ENCODE peak calls at places on chromosomes 5 and 9, in nine cellular contexts. H is GM12865; M is SK-N-DZ; C is RWPE1; K is fibroblast of mammary gland; F is EL; W is activated CD8-positive, alpha-beta memory T cell treated with anti-CD3 and anti-CD28 coated beads, Interleukin-2, amount 50 U/mL, for 4 hours; N is stimulated activated CD4-positive, alpha-beta T cell treated with anti-CD3 and anti-CD28 coated beads, Interleukin-2, amount 100 ng/mL, for 24 hours; I is endodermal cell. B is an unnamed sample.

GRCh38 chr5:102561894-102562760 is 63.3 kb upstream of the SLCO6A1 start:
- DNase-seq in H (peak), M (peak), C (no peak), K (peak), F (peak), W (no peak), N (peak), I (peak), B (peak)

GRCh38 chr9:121344062-121344696 is 25.9 kb downstream of the STOM start:
- DNase-seq in H (no peak), M (no peak), C (no peak), K (no peak), F (no peak), W (no peak), N (no peak), I (no peak), B (no peak)

GRCh38 chr5:134466241-134467069 is 54.8 kb upstream of the CDKN2AIPNL start:
- DNase-seq in H (peak), M (peak), C (peak), K (peak), F (peak), W (peak), N (peak), I (peak), B (no peak)

GRCh38 chr9:132129535-132129934 is 32.3 kb upstream of the NTNG2 start:
- DNase-seq in H (no peak), M (no peak), C (no peak), K (no peak), F (no peak), W (no peak), N (no peak), I (no peak), B (no peak)

GRCh38 chr5:4422247-4422646 is 717.9 kb upstream of the ADAMTS16 start:
- DNase-seq in H (no peak), M (no peak), C (no peak), K (no peak), F (no peak), W (no peak), N (no peak), I (no peak), B (no peak)

GRCh38 chr5:118692811-118693342 is 295.5 kb downstream of the DTWD2 start:
- DNase-seq in H (peak), M (no peak), C (no peak), K (no peak), F (no peak), W (no peak), N (no peak), I (peak), B (no peak)

GRCh38 chr5:35223777-35224395 is 6.4 kb downstream of the PRLR start:
- DNase-seq in H (no peak), M (no peak), C (no peak), K (no peak), F (no peak), W (no peak), N (no peak), I (no peak), B (no peak)

GRCh38 chr5:169300468-169301385 is at the start of gene SLIT3:
- DNase-seq in H (no peak), M (peak), C (peak), K (peak), F (peak), W (no peak), N (no peak), I (peak), B (no peak)

GRCh38 chr9:105338308-105338707 is 93.9 kb downstream of the SLC44A1 start:
- DNase-seq in H (no peak), M (no peak), C (no peak), K (no peak), F (no peak), W (no peak), N (no peak), I (no peak), B (no peak)

GRCh38 chr9:129176786-129177442 is 1.1 kb downstream of the IER5L start:
- DNase-seq in H (peak), M (peak), C (peak), K (peak), F (peak), W (no peak), N (peak), I (peak), B (peak)

GRCh38 chr9:119802621-119803020 is 433.4 kb upstream of the BRINP1 start:
- DNase-seq in H (no peak), M (no peak), C (no peak), K (peak), F (no peak), W (no peak), N (no peak), I (peak), B (no peak)

GRCh38 chr5:6379246-6379645 is 899 bp upstream of the MED10 start:
- DNase-seq in H (no peak), M (no peak), C (no peak), K (no peak), F (no peak), W (no peak), N (no peak), I (peak), B (no peak)

GRCh38 chr9:135559606-135560005 is 1.9 kb upstream of the PAEP start:
- DNase-seq in H (no peak), M (no peak), C (no peak), K (peak), F (no peak), W (no peak), N (no peak), I (peak), B (no peak)

GRCh38 chr5:132260714-132261615 is 3.5 kb downstream of the PDLIM4 start:
- DNase-seq in H (peak), M (no peak), C (peak), K (peak), F (peak), W (peak), N (peak), I (peak), B (no peak)

GRCh38 chr5:107867266-107867665 is 196.5 kb upstream of the EFNA5 start:
- DNase-seq in H (no peak), M (no peak), C (no peak), K (no peak), F (no peak), W (no peak), N (no peak), I (no peak), B (no peak)

GRCh38 chr5:88666761-88667186 is 216.2 kb downstream of the MEF2C start:
- DNase-seq in H (peak), M (no peak), C (no peak), K (no peak), F (no peak), W (no peak), N (no peak), I (peak), B (peak)

GRCh38 chr5:137325721-137326120 is 173.4 kb downstream of the SPOCK1 start:
- DNase-seq in H (no peak), M (no peak), C (no peak), K (no peak), F (no peak), W (no peak), N (no peak), I (no peak), B (no peak)

GRCh38 chr9:88400021-88400420 is 11.8 kb downstream of the SPIN1 start:
- DNase-seq in H (no peak), M (no peak), C (peak), K (peak), F (peak), W (no peak), N (no peak), I (no peak), B (no peak)

GRCh38 chr5:111857067-111857466 is 100.1 kb upstream of the NREP start:
- DNase-seq in H (no peak), M (no peak), C (no peak), K (no peak), F (no peak), W (no peak), N (no peak), I (no peak), B (no peak)

GRCh38 chr5:179453616-179454015 is 96.7 kb upstream of the RUFY1 start:
- DNase-seq in H (no peak), M (no peak), C (no peak), K (no peak), F (no peak), W (no peak), N (no peak), I (no peak), B (no peak)